ENCODE peak calls at places on chromosomes 5 and 9, in five cellular contexts. One of them, this sample, is unnamed. For H3K27me3 and H3K9me3, the result is how much of the 10 kb centered on the place peaks cover.

GRCh38 chr5:139740138-139740992 is 55.2 kb upstream of the PSD2 start:
- DNase-seq in tibial artery: no peak
- DNase-seq in colonic mucosa: no peak
- DNase-seq in Peyer's patch: no peak
- DNase-seq in right cardiac atrium: no peak
- DNase-seq in this sample: no peak

GRCh38 chr9:70362952-70363351 is 51.5 kb downstream of the KLF9 start:
- DNase-seq in colonic mucosa: no peak
- DNase-seq in tibial artery: no peak
- DNase-seq in right cardiac atrium: no peak
- DNase-seq in Peyer's patch: no peak
- DNase-seq in this sample: no peak

GRCh38 chr9:133282454-133283238 is 7.6 kb upstream of the ABO start:
- DNase-seq in colonic mucosa: peak
- DNase-seq in right cardiac atrium: no peak
- DNase-seq in tibial artery: no peak
- DNase-seq in Peyer's patch: no peak
- DNase-seq in this sample: no peak

GRCh38 chr5:22023784-22024183 is 829.4 kb downstream of the CDH12 start:
- DNase-seq in colonic mucosa: no peak
- DNase-seq in right cardiac atrium: no peak
- DNase-seq in tibial artery: no peak
- DNase-seq in Peyer's patch: no peak
- DNase-seq in this sample: no peak

GRCh38 chr5:138468966-138469539 is 3.8 kb downstream of the EGR1 start:
- DNase-seq in colonic mucosa: no peak
- DNase-seq in Peyer's patch: no peak
- DNase-seq in right cardiac atrium: no peak
- DNase-seq in tibial artery: no peak
- DNase-seq in this sample: no peak

GRCh38 chr9:28079677-28080076 is 506.4 kb upstream of the C9orf72 start:
- DNase-seq in Peyer's patch: no peak
- DNase-seq in tibial artery: no peak
- DNase-seq in colonic mucosa: no peak
- DNase-seq in right cardiac atrium: no peak
- DNase-seq in this sample: no peak

GRCh38 chr5:178793156-178793555 is 62.7 kb upstream of the ZNF354A start:
- DNase-seq in Peyer's patch: no peak
- DNase-seq in tibial artery: peak
- DNase-seq in right cardiac atrium: no peak
- DNase-seq in colonic mucosa: peak
- DNase-seq in this sample: no peak

GRCh38 chr9:76756273-76756650 is 8.0 kb upstream of the PCA3 start:
- DNase-seq in tibial artery: no peak
- DNase-seq in Peyer's patch: peak
- DNase-seq in right cardiac atrium: peak
- DNase-seq in colonic mucosa: peak
- DNase-seq in this sample: no peak

GRCh38 chr5:43073597-43074546 is 33.8 kb upstream of the ANXA2R start:
- DNase-seq in Peyer's patch: no peak
- DNase-seq in colonic mucosa: peak
- DNase-seq in tibial artery: no peak
- DNase-seq in right cardiac atrium: no peak
- DNase-seq in this sample: peak

GRCh38 chr9:131642496-131643083 is 97.3 kb downstream of the PRRT1B start:
- DNase-seq in colonic mucosa: peak
- DNase-seq in right cardiac atrium: no peak
- DNase-seq in tibial artery: no peak
- DNase-seq in Peyer's patch: no peak
- DNase-seq in this sample: no peak

GRCh38 chr5:157109744-157110143 is 900 bp upstream of the HAVCR2 start:
- DNase-seq in Peyer's patch: no peak
- DNase-seq in tibial artery: no peak
- DNase-seq in colonic mucosa: no peak
- DNase-seq in right cardiac atrium: no peak
- DNase-seq in this sample: peak

GRCh38 chr5:10591946-10592345 is 28.1 kb downstream of the ANKRD33B start:
- DNase-seq in colonic mucosa: no peak
- DNase-seq in tibial artery: no peak
- DNase-seq in Peyer's patch: no peak
- DNase-seq in right cardiac atrium: no peak
- DNase-seq in this sample: no peak

DNA sequence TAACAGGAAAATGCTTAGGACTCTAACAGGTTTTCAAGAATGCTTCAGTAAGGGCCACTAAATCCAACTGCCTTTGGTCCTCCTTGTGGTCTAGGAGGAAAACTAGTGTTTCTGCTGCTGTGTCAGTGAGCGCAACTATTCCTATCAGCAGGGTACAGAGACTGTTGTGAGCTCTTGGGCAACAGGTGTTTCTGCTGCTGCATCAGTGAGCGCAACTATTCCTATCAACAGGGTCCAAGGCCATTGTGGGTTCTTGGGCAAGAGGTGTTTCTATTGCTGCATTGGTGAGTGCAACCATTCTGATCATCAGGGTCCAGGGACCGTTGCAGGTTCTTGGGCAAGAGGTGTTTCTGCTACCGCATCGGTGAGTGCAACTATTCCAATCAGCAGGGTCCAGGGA is 256.3 kb downstream of the CDH10 start:
- DNase-seq in colonic mucosa: no peak
- DNase-seq in tibial artery: no peak
- DNase-seq in Peyer's patch: no peak
- DNase-seq in right cardiac atrium: no peak
- DNase-seq in this sample: no peak
- H3K27me3 ChIP-seq in colonic mucosa: under half
- H3K27me3 ChIP-seq in tibial artery: under half
- H3K27me3 ChIP-seq in Peyer's patch: under half
- H3K27me3 ChIP-seq in right cardiac atrium: under half
- H3K27me3 ChIP-seq in this sample: under half

GRCh38 chr5:17854901-17855300 is 220.6 kb downstream of the TAF11L14 start:
- DNase-seq in colonic mucosa: no peak
- DNase-seq in Peyer's patch: no peak
- DNase-seq in tibial artery: no peak
- DNase-seq in right cardiac atrium: no peak
- DNase-seq in this sample: no peak
- H3K9me3 ChIP-seq in colonic mucosa: under half
- H3K9me3 ChIP-seq in Peyer's patch: under half
- H3K9me3 ChIP-seq in tibial artery: under half
- H3K9me3 ChIP-seq in right cardiac atrium: under half
- H3K9me3 ChIP-seq in this sample: under half

DNA sequence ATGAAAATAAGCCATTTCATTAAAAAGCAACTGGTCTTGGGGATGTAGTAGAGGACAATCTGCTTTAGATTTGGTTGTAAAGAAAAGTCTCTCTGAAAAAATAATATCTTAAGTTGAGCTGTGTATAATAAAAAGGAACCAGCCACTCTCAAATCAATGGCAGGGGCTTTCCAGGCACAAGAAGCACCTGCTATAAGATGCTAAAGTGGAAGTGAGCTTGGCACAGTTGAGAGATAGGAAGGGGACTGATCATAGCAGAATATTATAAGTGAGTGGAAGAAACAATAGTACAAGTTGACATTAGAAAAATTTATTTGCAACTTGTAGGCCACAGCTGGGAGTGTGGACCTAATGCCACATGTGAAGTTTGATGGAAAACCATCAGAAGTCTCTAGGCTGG is 28.1 kb upstream of the SPINK5 start:
- DNase-seq in Peyer's patch: no peak
- DNase-seq in colonic mucosa: no peak
- DNase-seq in tibial artery: no peak
- DNase-seq in right cardiac atrium: no peak
- DNase-seq in this sample: no peak
- H3K27me3 ChIP-seq in Peyer's patch: under half
- H3K27me3 ChIP-seq in colonic mucosa: under half
- H3K27me3 ChIP-seq in tibial artery: under half
- H3K27me3 ChIP-seq in right cardiac atrium: under half
- H3K27me3 ChIP-seq in this sample: under half

GRCh38 chr5:169736653-169737052 is 99.6 kb downstream of the DOCK2 start:
- DNase-seq in right cardiac atrium: no peak
- DNase-seq in tibial artery: no peak
- DNase-seq in Peyer's patch: no peak
- DNase-seq in colonic mucosa: no peak
- DNase-seq in this sample: no peak
- H3K9me3 ChIP-seq in right cardiac atrium: under half
- H3K9me3 ChIP-seq in tibial artery: under half
- H3K9me3 ChIP-seq in Peyer's patch: under half
- H3K9me3 ChIP-seq in colonic mucosa: under half
- H3K9me3 ChIP-seq in this sample: under half

GRCh38 chr5:77846422-77847128 is 70.4 kb upstream of the TBCA start:
- DNase-seq in colonic mucosa: no peak
- DNase-seq in right cardiac atrium: no peak
- DNase-seq in Peyer's patch: no peak
- DNase-seq in tibial artery: no peak
- DNase-seq in this sample: no peak
- H3K27me3 ChIP-seq in colonic mucosa: under half
- H3K27me3 ChIP-seq in right cardiac atrium: under half
- H3K27me3 ChIP-seq in Peyer's patch: under half
- H3K27me3 ChIP-seq in tibial artery: under half
- H3K27me3 ChIP-seq in this sample: under half

GRCh38 chr9:74245871-74246552 is 251.1 kb upstream of the RORB start:
- DNase-seq in colonic mucosa: no peak
- DNase-seq in Peyer's patch: no peak
- DNase-seq in right cardiac atrium: no peak
- DNase-seq in tibial artery: no peak
- DNase-seq in this sample: peak
- H3K9me3 ChIP-seq in colonic mucosa: under half
- H3K9me3 ChIP-seq in Peyer's patch: under half
- H3K9me3 ChIP-seq in right cardiac atrium: under half
- H3K9me3 ChIP-seq in tibial artery: under half
- H3K9me3 ChIP-seq in this sample: under half

DNA sequence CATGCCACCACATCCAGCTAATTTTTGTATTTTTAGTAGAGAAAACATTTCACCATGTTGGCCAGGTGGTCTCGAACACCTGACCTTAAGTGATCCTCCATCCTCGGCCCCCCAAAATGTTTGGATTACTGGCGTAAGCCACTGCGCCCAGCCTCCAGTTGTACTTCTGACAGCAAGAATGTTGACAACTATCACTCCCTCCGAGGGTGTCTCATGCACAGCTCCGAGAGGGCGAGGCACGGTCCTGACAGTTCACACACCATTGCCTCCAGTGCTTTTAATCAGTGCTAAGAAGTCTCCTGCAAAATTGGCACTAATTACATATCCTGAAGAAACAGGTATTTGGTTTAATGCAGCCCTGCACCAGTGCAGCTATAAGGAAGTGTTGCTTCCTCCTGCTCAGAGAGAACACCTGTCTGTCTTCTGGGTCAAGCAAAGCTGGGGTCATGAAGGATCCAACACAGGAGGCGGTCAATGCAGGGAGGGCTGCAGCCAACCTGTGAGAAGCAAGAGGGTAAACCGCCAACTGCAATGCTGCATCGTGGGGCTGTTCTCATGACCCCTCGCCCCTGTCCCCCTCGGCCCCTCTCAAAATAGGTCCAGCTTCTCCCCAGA is 184.0 kb downstream of the MED10 start:
- DNase-seq in right cardiac atrium: no peak
- DNase-seq in tibial artery: no peak
- DNase-seq in colonic mucosa: no peak
- DNase-seq in Peyer's patch: no peak
- DNase-seq in this sample: no peak
- H3K27me3 ChIP-seq in right cardiac atrium: under half
- H3K27me3 ChIP-seq in tibial artery: under half
- H3K27me3 ChIP-seq in colonic mucosa: under half
- H3K27me3 ChIP-seq in Peyer's patch: under half
- H3K27me3 ChIP-seq in this sample: under half

GRCh38 chr5:141355641-141356040 is 820 bp downstream of the PCDHGA4 start:
- DNase-seq in Peyer's patch: no peak
- DNase-seq in tibial artery: no peak
- DNase-seq in right cardiac atrium: no peak
- DNase-seq in colonic mucosa: no peak
- DNase-seq in this sample: no peak
- H3K9me3 ChIP-seq in Peyer's patch: under half
- H3K9me3 ChIP-seq in tibial artery: half or more
- H3K9me3 ChIP-seq in right cardiac atrium: under half
- H3K9me3 ChIP-seq in colonic mucosa: under half
- H3K9me3 ChIP-seq in this sample: under half

GRCh38 chr5:120463991-120464626 is at the start of gene PRR16:
- DNase-seq in tibial artery: peak
- DNase-seq in right cardiac atrium: peak
- DNase-seq in Peyer's patch: peak
- DNase-seq in colonic mucosa: peak
- DNase-seq in this sample: no peak
- H3K27me3 ChIP-seq in tibial artery: under half
- H3K27me3 ChIP-seq in right cardiac atrium: under half
- H3K27me3 ChIP-seq in Peyer's patch: under half
- H3K27me3 ChIP-seq in colonic mucosa: under half
- H3K27me3 ChIP-seq in this sample: under half

GRCh38 chr5:165066751-165067150 is 1561.3 kb downstream of the MAT2B start:
- DNase-seq in tibial artery: no peak
- DNase-seq in Peyer's patch: no peak
- DNase-seq in right cardiac atrium: no peak
- DNase-seq in colonic mucosa: no peak
- DNase-seq in this sample: no peak
- H3K9me3 ChIP-seq in tibial artery: under half
- H3K9me3 ChIP-seq in Peyer's patch: under half
- H3K9me3 ChIP-seq in right cardiac atrium: under half
- H3K9me3 ChIP-seq in colonic mucosa: under half
- H3K9me3 ChIP-seq in this sample: under half